ENCODE peak calls at places on chromosomes 1 and 21, in five cellular contexts. V is GM12878, O is H1, H is K562, B is GM12891. J is an unnamed sample.

GRCh38 chr1:243471026-243471685 is 215.3 kb downstream of the SDCCAG8 start:
- DNase-seq in V (no peak), O (no peak), H (no peak), B (no peak), J (no peak)

GRCh38 chr1:230976825-230977747 is 1.6 kb downstream of the TTC13 start:
- DNase-seq in V (no peak), O (no peak), H (no peak), B (no peak), J (no peak)

GRCh38 chr1:178470411-178470960 is 26.3 kb downstream of the CLEC20A start:
- DNase-seq in V (no peak), O (no peak), H (no peak), B (no peak), J (no peak)

GRCh38 chr1:165383067-165383466 is 26.6 kb upstream of the LMX1A start:
- DNase-seq in V (no peak), O (no peak), H (no peak), B (no peak), J (no peak)

GRCh38 chr1:225565845-225566244 is 87.1 kb downstream of the ENAH start:
- DNase-seq in V (no peak), O (no peak), H (no peak), B (no peak), J (no peak)

GRCh38 chr1:109799445-109799844 is 35.7 kb upstream of the EPS8L3 start:
- DNase-seq in V (no peak), O (no peak), H (no peak), B (no peak), J (no peak)

GRCh38 chr1:207076181-207076949 is 12.3 kb upstream of the C4BPB start:
- DNase-seq in V (no peak), O (no peak), H (peak; percentile 33), B (no peak), J (no peak)

GRCh38 chr1:245772325-245772724 is 617.5 kb downstream of the KIF26B start:
- DNase-seq in V (no peak), O (no peak), H (no peak), B (no peak), J (no peak)

GRCh38 chr1:112618114-112618720 is 724 bp downstream of the ST7L start:
- DNase-seq in V (no peak), O (no peak), H (peak; percentile 29), B (no peak), J (no peak)

GRCh38 chr21:46388206-46388880 is 64.4 kb downstream of the PCNT start:
- DNase-seq in V (no peak), O (no peak), H (no peak), B (no peak), J (no peak)

GRCh38 chr1:118217073-118217620 is 32.1 kb upstream of the SPAG17 start:
- DNase-seq in V (no peak), O (no peak), H (no peak), B (no peak), J (no peak)

GRCh38 chr1:231037585-231038517 is 2.2 kb downstream of the FAM89A start:
- DNase-seq in V (no peak), O (no peak), H (no peak), B (no peak), J (no peak)

GRCh38 chr1:161131721-161132409 is 602 bp downstream of the DEDD start:
- DNase-seq in V (no peak), O (no peak), H (no peak), B (no peak), J (no peak)

GRCh38 chr1:8006037-8006963 is 19.8 kb downstream of the ERRFI1 start:
- DNase-seq in V (no peak), O (no peak), H (no peak), B (no peak), J (no peak)

GRCh38 chr1:25090707-25091422 is 141.4 kb downstream of the SYF2 start:
- DNase-seq in V (no peak), O (no peak), H (no peak), B (no peak), J (no peak)

GRCh38 chr1:25091671-25092070 is 140.6 kb downstream of the SYF2 start:
- DNase-seq in V (no peak), O (no peak), H (no peak), B (no peak), J (no peak)

GRCh38 chr1:25088946-25089345 is 143.4 kb downstream of the SYF2 start:
- DNase-seq in V (no peak), O (no peak), H (no peak), B (no peak), J (no peak)

GRCh38 chr1:25086518-25087079 is 145.7 kb downstream of the SYF2 start:
- DNase-seq in V (no peak), O (no peak), H (no peak), B (no peak), J (no peak)

DNA sequence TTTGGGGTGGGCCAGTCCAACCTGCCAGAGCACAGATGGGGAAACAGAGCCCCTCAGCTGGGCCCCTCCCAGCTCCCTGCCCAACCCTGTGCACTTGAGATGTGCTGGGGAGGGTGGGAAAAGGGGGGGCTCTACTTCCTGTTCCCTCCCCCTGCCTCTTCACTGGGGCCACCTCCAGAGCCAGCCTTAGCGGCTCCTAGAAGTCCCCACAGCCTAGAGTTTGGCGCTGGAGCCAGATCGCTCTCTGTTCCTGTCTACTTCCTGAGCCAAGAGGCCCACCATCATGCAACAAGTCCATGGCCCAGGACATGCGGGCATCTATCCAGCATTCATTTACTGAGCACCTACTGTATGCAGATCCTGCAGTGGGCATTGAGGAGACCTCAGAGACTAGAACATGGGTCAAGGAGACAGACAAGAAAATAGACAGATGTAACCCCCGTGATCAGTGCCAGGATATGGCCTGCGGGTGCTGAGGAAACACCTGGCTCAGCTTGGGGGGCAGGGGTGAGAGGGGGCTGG is 144.1 kb downstream of the SYF2 start:
- DNase-seq in V (no peak), O (no peak), H (no peak), B (no peak), J (no peak)
- TF ChIP-seq TAF1 in V (no peak), O (no peak), H (no peak), B (no peak), J (no peak)

GRCh38 chr1:53377438-53377841 is 49.6 kb upstream of the LRP8 start:
- DNase-seq in V (no peak), O (peak; percentile 45), H (no peak), B (no peak), J (no peak)
- TF ChIP-seq TAF1 in V (no peak), O (no peak), H (no peak), B (no peak), J (no peak)

GRCh38 chr21:41953249-41953830 is 478 bp downstream of the C2CD2 start:
- DNase-seq in V (no peak), O (no peak), H (peak; percentile 59), B (no peak), J (no peak)
- TF ChIP-seq TAF1 in V (no peak), O (no peak), H (no peak), B (no peak), J (no peak)

GRCh38 chr1:203338335-203339036 is 12.4 kb downstream of the FMOD start:
- DNase-seq in V (no peak), O (no peak), H (peak; percentile 86), B (peak; percentile 73), J (peak; percentile 70)
- TF ChIP-seq TAF1 in V (no peak), O (no peak), H (no peak), B (no peak), J (no peak)

DNA sequence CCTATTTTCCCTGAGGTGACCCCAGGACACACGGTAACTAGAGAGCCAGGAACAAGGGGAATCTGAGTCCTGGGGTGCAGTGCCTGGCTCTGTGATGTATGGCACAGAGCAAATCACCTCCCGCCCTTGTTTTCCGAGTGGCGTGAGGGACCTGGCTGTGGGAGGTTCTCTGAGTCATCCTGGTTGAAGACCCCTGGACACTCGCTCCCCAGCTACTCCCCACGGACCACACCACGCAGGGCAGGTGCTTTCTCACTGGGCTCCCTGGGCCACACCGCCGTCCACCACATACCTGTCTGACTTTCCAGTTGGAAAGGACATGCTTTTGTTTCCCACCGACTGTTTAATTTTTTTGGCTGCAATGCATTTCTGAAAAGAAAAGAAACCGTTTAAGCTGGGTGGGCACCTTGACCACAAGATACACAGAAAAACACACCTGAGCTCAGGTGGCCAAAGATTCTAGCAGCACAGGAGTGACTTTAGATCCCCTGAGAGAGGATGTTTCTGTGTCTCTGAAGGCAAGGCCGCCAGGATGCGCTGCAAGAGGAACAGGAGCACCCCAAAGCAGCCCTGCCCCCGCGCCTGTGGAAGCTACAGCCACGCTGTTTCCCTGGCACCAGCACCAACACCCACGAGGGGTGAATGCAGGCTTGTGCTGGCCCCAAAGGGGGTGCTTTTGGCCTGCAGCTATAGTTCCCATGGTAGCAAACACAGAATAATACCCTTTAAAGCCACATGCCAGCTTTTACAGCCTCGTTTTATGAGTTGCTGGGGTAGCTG is 8.1 kb upstream of the SRM start:
- DNase-seq in V (no peak), O (no peak), H (no peak), B (no peak), J (no peak)
- TF ChIP-seq TAF1 in V (no peak), O (no peak), H (no peak), B (no peak), J (no peak)

DNA sequence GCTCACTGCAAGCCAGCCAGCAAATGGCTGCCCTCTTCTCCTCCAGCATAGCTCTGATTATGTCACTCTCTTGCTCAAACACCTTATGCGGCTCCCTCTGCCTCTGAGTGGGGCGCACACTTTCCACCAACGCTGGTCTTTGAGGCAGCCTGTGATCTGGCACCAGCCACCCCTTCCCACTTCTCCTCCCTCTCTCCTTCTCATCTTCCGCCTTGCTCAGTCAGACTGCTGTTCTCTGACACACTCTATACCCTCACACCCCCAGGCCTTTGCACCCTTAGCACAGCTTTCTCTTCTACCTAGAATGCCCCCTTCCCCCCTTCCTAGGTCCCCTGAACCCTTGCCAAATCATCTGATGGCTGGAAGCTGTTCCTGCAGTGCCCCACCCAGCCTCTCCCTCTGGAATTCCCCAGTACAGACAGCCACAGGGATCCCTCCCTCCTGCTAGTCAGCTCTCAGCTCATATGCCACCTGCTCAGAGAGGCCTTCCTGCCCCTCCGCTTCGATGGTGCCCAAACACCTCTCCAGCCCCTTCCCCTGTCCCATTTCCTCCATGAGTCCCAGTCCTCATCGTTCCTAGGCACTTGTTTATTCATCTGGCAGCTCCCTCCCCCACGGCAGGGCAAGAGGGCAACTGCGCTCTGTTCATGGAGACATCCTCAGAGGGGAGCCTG is 21.8 kb upstream of the PEF1 start:
- DNase-seq in V (no peak), O (no peak), H (no peak), B (no peak), J (no peak)
- TF ChIP-seq TAF1 in V (no peak), O (no peak), H (no peak), B (no peak), J (no peak)

GRCh38 chr1:98897046-98897445 is 107.6 kb downstream of the PLPPR5 start:
- DNase-seq in V (no peak), O (no peak), H (no peak), B (no peak), J (no peak)
- TF ChIP-seq TAF1 in V (no peak), O (no peak), H (no peak), B (no peak), J (no peak)